ENCODE peak calls at places on chromosomes 2 and 18, in five cellular contexts. D is WTC11, Y is H1, P is K562, V is GM12878. E is an unnamed sample.

GRCh38 chr18:10660485-10660884 is 134.7 kb downstream of the NAPG start:
- DNase-seq in D (no peak), Y (no peak), P (no peak), V (peak), E (no peak)

GRCh38 chr2:38093503-38093902 is 17.6 kb upstream of the CYP1B1 start:
- DNase-seq in D (no peak), Y (no peak), P (no peak), V (no peak), E (no peak)

GRCh38 chr2:165857881-165858280 is 63.8 kb upstream of the GALNT3 start:
- DNase-seq in D (no peak), Y (no peak), P (no peak), V (no peak), E (no peak)

GRCh38 chr2:216044883-216045499 is 31.6 kb upstream of the MREG start:
- DNase-seq in D (no peak), Y (no peak), P (no peak), V (no peak), E (no peak)

GRCh38 chr2:58268685-58269084 is 27.6 kb upstream of the FANCL start:
- DNase-seq in D (no peak), Y (no peak), P (no peak), V (no peak), E (no peak)

GRCh38 chr2:127403460-127403859 is 14.8 kb upstream of the PROC start:
- DNase-seq in D (no peak), Y (no peak), P (no peak), V (no peak), E (no peak)

GRCh38 chr2:148865515-148865914 is 9.5 kb upstream of the KIF5C start:
- DNase-seq in D (no peak), Y (no peak), P (no peak), V (no peak), E (no peak)

GRCh38 chr2:119158563-119159347 is at the start of gene C1QL2:
- DNase-seq in D (peak), Y (peak), P (no peak), V (no peak), E (no peak)

GRCh38 chr2:229096667-229097066 is 174.4 kb downstream of the PID1 start:
- DNase-seq in D (no peak), Y (no peak), P (no peak), V (no peak), E (no peak)

GRCh38 chr18:5546660-5547059 is 2.9 kb upstream of the EPB41L3 start:
- DNase-seq in D (peak), Y (no peak), P (no peak), V (no peak), E (no peak)

GRCh38 chr18:79896746-79897145 is 54.7 kb downstream of the SLC66A2 start:
- DNase-seq in D (no peak), Y (no peak), P (no peak), V (no peak), E (no peak)

GRCh38 chr2:236123716-236124115 is 44.5 kb downstream of the GBX2 start:
- DNase-seq in D (no peak), Y (no peak), P (no peak), V (no peak), E (no peak)

GRCh38 chr2:238216651-238217184 is 13.2 kb upstream of the ILKAP start:
- DNase-seq in D (no peak), Y (no peak), P (no peak), V (no peak), E (no peak)

GRCh38 chr2:154375625-154376020 is 322.9 kb upstream of the KCNJ3 start:
- DNase-seq in D (no peak), Y (no peak), P (no peak), V (no peak), E (peak)

GRCh38 chr2:232652505-232652851 is 19.1 kb downstream of the EFHD1 start:
- DNase-seq in D (no peak), Y (no peak), P (no peak), V (no peak), E (no peak)

GRCh38 chr2:100291152-100291970 is 30.9 kb downstream of the LONRF2 start:
- DNase-seq in D (no peak), Y (no peak), P (peak), V (no peak), E (peak)

GRCh38 chr2:155733091-155733870 is 599.2 kb downstream of the NR4A2 start:
- DNase-seq in D (no peak), Y (no peak), P (no peak), V (no peak), E (no peak)

GRCh38 chr2:19138264-19138825 is 220.1 kb downstream of the OSR1 start:
- DNase-seq in D (no peak), Y (no peak), P (no peak), V (no peak), E (no peak)

GRCh38 chr2:63843093-63843492 is 1.4 kb downstream of the UGP2 start:
- DNase-seq in D (no peak), Y (no peak), P (no peak), V (no peak), E (no peak)

GRCh38 chr18:11366410-11366809 is 217.0 kb upstream of the PIEZO2 start:
- DNase-seq in D (no peak), Y (no peak), P (no peak), V (no peak), E (no peak)

GRCh38 chr2:149446735-149447134 is 116.3 kb downstream of the LYPD6 start:
- DNase-seq in D (no peak), Y (no peak), P (no peak), V (no peak), E (no peak)

GRCh38 chr18:12307251-12307736 is 747 bp upstream of the TUBB6 start:
- DNase-seq in D (peak), Y (no peak), P (no peak), V (no peak), E (no peak)

GRCh38 chr2:237195396-237196119 is 109.9 kb downstream of the COPS8 start:
- DNase-seq in D (no peak), Y (no peak), P (no peak), V (no peak), E (no peak)

GRCh38 chr2:30957591-30957990 is 150.3 kb upstream of the CAPN13 start:
- DNase-seq in D (no peak), Y (no peak), P (no peak), V (no peak), E (no peak)

GRCh38 chr18:63848159-63848558 is 39.3 kb upstream of the SERPINB2 start:
- DNase-seq in D (no peak), Y (no peak), P (no peak), V (no peak), E (peak)

GRCh38 chr18:50559750-50560680 is at the start of gene MAPK4:
- DNase-seq in D (peak), Y (peak), P (peak), V (no peak), E (no peak)

GRCh38 chr2:42741140-42741539 is 22.8 kb downstream of the OXER1 start:
- DNase-seq in D (no peak), Y (no peak), P (no peak), V (no peak), E (no peak)

GRCh38 chr2:127620867-127621266 is 25.1 kb upstream of the GPR17 start:
- DNase-seq in D (no peak), Y (no peak), P (no peak), V (no peak), E (no peak)

GRCh38 chr2:37388074-37388473 is 43.6 kb downstream of the QPCT start:
- DNase-seq in D (no peak), Y (peak), P (no peak), V (no peak), E (no peak)

GRCh38 chr2:59389240-59389639 is 1148.1 kb upstream of the FANCL start:
- DNase-seq in D (no peak), Y (no peak), P (no peak), V (no peak), E (no peak)

GRCh38 chr2:23420840-23421476 is 36.0 kb downstream of the KLHL29 start:
- DNase-seq in D (no peak), Y (peak), P (no peak), V (no peak), E (no peak)

GRCh38 chr2:205914198-205914597 is 171.8 kb downstream of the INO80D start:
- DNase-seq in D (no peak), Y (no peak), P (no peak), V (no peak), E (no peak)

GRCh38 chr2:19865151-19865550 is 36.6 kb downstream of the TTC32 start:
- DNase-seq in D (no peak), Y (no peak), P (no peak), V (no peak), E (no peak)

GRCh38 chr2:108640731-108641130 is 78.6 kb upstream of the RANBP2 start:
- DNase-seq in D (no peak), Y (no peak), P (no peak), V (no peak), E (no peak)

GRCh38 chr2:159064446-159065301 is 96.2 kb downstream of the TANC1 start:
- DNase-seq in D (no peak), Y (no peak), P (no peak), V (no peak), E (peak)

GRCh38 chr18:38369772-38370690 is 804.4 kb upstream of the CELF4 start:
- DNase-seq in D (no peak), Y (no peak), P (no peak), V (peak), E (no peak)

GRCh38 chr2:158120102-158120501 is 18.4 kb downstream of the UPP2 start:
- DNase-seq in D (no peak), Y (no peak), P (no peak), V (no peak), E (no peak)

GRCh38 chr18:3261393-3262233 is at the start of gene MYL12B:
- DNase-seq in D (peak), Y (peak), P (peak), V (no peak), E (peak)

GRCh38 chr2:24617431-24617830 is 126.4 kb downstream of the NCOA1 start:
- DNase-seq in D (no peak), Y (no peak), P (no peak), V (no peak), E (no peak)

GRCh38 chr2:24625728-24626484 is 134.9 kb downstream of the NCOA1 start:
- DNase-seq in D (no peak), Y (no peak), P (no peak), V (no peak), E (no peak)

GRCh38 chr2:24620936-24621335 is 129.9 kb downstream of the NCOA1 start:
- DNase-seq in D (no peak), Y (no peak), P (no peak), V (no peak), E (no peak)

GRCh38 chr2:24623535-24623934 is 132.5 kb downstream of the NCOA1 start:
- DNase-seq in D (no peak), Y (no peak), P (no peak), V (no peak), E (no peak)

GRCh38 chr2:24621779-24622538 is 130.9 kb downstream of the NCOA1 start:
- DNase-seq in D (no peak), Y (no peak), P (no peak), V (no peak), E (no peak)
- TF ChIP-seq ATF3 in D (no peak), Y (no peak), P (no peak), V (no peak), E (no peak)

DNA sequence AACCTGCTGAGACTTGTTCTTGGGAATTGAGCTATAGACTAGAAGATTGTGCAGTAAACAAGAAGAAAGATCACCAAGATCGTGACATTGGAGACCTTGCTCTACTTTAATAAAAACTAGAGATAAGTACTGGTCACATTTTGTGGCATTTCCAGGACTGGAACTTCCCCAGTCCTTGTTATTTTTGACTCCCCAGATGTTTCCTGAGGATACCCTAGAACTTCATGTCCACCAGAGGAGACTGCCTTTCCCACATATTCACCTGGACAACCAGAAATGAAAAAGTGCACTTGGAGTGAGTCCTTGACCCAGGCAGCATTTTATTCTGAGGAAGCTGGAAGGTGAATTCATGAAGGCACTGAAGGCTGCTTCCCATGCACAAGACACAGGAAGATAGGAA is 5.7 kb downstream of the CD207 start:
- DNase-seq in D (no peak), Y (no peak), P (no peak), V (no peak), E (no peak)
- TF ChIP-seq USF2 in D (no peak), Y (no peak), P (no peak), V (no peak), E (no peak)

DNA sequence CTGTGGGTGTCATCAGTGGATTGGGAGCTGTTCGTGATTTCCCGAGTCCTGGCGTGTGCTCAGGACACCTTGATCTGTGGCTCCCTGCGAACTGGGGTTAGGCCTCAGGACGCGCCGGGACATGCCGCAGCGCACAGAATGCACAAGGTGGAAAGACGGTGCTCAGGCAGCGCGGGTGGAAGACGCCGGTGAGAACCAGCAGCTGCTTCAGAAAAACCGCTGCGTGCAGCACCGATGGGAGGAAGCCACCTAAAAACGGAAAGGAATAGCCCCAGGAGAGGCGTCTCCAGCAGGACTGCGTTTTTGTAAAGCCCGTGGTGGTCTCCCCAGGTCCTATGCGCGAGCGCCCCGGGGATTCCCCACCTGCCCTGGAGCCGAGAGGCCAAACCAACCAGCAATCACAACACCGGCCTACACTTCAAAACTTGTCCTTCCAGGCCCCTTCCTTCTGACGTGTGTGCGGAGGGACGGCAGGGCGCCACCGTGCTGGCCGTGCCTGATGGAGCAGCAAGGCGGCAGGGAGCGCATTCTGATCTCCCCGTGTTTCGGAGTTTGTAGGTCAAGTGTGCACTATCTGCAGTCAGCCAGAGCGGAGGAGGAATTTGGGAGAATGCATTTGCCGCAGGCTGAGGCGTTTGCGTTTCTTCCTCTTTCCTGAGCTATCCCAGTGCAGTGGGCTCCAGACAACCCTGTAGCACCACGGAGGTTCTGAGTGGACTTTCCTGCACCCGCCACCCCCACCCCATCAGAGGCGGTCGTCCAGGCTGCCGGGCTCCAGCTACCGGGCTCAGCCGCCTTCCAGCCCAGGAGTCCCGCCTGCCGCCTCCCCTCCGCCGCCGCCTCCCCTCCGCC is 32.2 kb downstream of the RTP5 start:
- DNase-seq in D (peak), Y (peak), P (no peak), V (no peak), E (no peak)
- TF ChIP-seq ATF3 in D (no peak), Y (no peak), P (no peak), V (no peak), E (no peak)

DNA sequence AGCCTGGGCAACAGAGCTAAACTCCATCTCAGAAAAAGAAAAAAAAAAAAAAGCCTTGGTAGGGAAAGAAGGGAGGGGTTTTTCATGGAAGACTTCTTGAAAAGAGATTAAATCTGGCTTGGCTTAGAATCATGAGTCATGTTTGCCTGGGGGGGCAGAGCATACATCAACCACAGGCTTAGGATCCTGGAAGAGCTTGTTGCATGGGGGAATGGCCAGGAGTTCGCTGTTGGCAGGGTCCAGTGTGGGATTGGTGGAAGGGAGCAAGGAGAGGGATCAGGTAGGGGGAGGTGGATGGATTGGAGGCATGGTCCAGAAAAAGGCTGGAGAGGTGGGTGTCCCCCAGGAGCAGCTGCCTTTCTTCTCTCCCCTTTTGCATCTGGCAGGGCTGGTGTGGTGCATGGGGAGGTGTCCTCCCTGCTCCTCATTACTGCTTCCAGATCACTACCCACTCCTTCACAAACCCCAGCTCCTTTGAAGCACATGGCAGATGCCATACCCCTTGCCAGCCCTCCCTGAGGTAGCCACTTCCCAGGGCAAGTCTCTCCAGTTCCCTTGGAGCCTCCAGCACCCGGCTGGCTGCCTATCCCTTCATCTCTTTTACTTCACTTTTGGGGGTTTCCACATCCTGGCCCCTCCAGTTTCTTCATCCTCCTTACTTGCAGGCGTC is 2.5 kb downstream of the ARMC9 start:
- DNase-seq in D (no peak), Y (no peak), P (peak), V (no peak), E (no peak)
- TF ChIP-seq USF2 in D (no peak), Y (no peak), P (no peak), V (no peak), E (no peak)

GRCh38 chr2:207071820-207072219 is 93.9 kb downstream of the KLF7 start:
- DNase-seq in D (no peak), Y (no peak), P (no peak), V (no peak), E (no peak)
- TF ChIP-seq ATF3 in D (no peak), Y (no peak), P (no peak), V (no peak), E (no peak)

DNA sequence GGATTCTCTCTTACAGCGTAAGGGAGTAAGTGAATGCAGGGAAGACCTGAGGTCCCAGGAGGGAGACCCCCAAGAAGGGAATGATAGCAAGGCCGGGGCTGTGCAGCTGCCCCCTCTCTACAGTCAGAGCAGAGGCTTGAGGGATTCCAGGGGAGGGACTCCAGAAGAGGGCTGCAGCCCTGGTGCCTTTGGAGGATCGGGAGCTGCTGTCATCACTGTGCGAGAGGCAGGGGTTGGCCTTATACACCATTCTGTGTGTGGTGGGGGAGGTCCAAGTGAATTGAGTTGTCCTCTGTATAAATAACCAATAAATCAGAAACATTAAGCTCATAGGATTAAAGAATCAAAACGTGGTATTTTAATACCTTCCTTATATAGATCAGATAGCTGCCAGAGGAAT is 114.9 kb downstream of the GLI2 start:
- DNase-seq in D (no peak), Y (no peak), P (no peak), V (no peak), E (no peak)
- TF ChIP-seq USF2 in D (no peak), Y (no peak), P (no peak), V (no peak), E (no peak)

GRCh38 chr2:218447072-218447471 is 28.1 kb downstream of the VIL1 start:
- DNase-seq in D (no peak), Y (no peak), P (no peak), V (no peak), E (no peak)
- TF ChIP-seq ATF3 in D (no peak), Y (no peak), P (no peak), V (no peak), E (no peak)

E was measured in HepG2.